ENCODE peak calls at places on chromosome 1, in seven cellular contexts. R, J, D, A, F, G and X are unnamed samples.

GRCh38 chr1:15139654-15140350 is 13.7 kb upstream of the TMEM51 start:
- DNase-seq in D (peak; percentile 76), F (no peak), G (no peak), R (peak; percentile 75), J (no peak), A (no peak), X (no peak)

GRCh38 chr1:24308365-24309015 is 10.7 kb upstream of the GRHL3 start:
- DNase-seq in F (no peak), J (no peak), A (no peak), R (no peak), G (no peak), D (no peak), X (no peak)

GRCh38 chr1:164561007-164561406 is 2.0 kb downstream of the PBX1 start:
- DNase-seq in A (no peak), G (no peak), D (no peak), J (no peak), R (no peak), F (no peak), X (no peak)

GRCh38 chr1:113834716-113835115 is 22.4 kb upstream of the RSBN1 start:
- DNase-seq in F (no peak), A (no peak), G (no peak), R (no peak), D (no peak), J (no peak), X (no peak)

GRCh38 chr1:228278432-228278941 is 70.6 kb downstream of the OBSCN start:
- DNase-seq in G (no peak), J (no peak), D (no peak), F (no peak), R (no peak), A (no peak), X (peak; percentile 66)

GRCh38 chr1:188043536-188044245 is 1214.9 kb downstream of the PLA2G4A start:
- DNase-seq in J (no peak), A (no peak), R (no peak), G (no peak), F (no peak), D (no peak), X (no peak)

GRCh38 chr1:154546264-154547043 is 12.0 kb downstream of the UBE2Q1 start:
- DNase-seq in G (no peak), A (peak; percentile 80), F (peak; percentile 51), R (peak; percentile 57), D (peak; percentile 73), J (no peak), X (peak; percentile 75)

GRCh38 chr1:64320470-64320869 is 117.0 kb downstream of the UBE2U start:
- DNase-seq in G (no peak), A (no peak), R (no peak), D (no peak), J (no peak), F (no peak), X (no peak)

GRCh38 chr1:192831706-192832355 is 23.0 kb downstream of the RGS2 start:
- DNase-seq in G (no peak), R (no peak), A (no peak), F (no peak), J (no peak), D (no peak), X (no peak)

GRCh38 chr1:233603366-233603927 is 10.5 kb upstream of the KCNK1 start:
- DNase-seq in F (no peak), J (no peak), A (no peak), G (no peak), D (no peak), R (no peak), X (no peak)

GRCh38 chr1:233598891-233599541 is 14.9 kb upstream of the KCNK1 start:
- DNase-seq in R (no peak), J (no peak), G (no peak), D (no peak), A (no peak), F (no peak), X (no peak)

GRCh38 chr1:233597489-233597901 is 16.4 kb upstream of the KCNK1 start:
- DNase-seq in R (no peak), F (no peak), G (no peak), A (no peak), J (no peak), D (no peak), X (no peak)

GRCh38 chr1:233600488-233600887 is 13.4 kb upstream of the KCNK1 start:
- DNase-seq in R (no peak), D (no peak), J (no peak), A (no peak), F (no peak), G (no peak), X (no peak)

DNA sequence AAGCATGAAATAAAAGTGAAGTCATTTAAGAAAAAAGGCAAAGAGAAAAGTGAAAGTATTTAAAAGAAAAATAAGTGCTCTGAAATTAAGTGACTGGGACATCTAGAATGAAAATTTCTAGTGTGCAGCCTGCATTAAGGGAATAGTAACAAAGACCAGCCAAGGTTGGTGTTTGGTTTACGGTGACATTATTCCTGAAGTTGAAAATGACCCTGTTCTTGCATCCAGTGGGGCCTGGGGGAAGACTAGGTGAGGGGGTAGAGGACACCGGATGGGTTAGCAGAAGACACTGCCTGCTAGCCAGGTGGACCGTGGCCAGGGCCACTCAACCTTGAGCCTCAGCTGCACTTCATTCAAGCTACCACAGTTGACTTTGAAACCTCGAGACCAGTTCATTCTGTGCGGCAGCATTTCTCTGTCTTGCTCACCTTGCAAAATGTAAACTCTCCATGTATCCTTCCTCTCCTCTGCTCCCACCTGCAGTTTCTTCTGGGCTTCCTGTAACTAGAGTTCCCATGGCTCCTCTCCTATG is 14.3 kb upstream of the KCNK1 start:
- DNase-seq in A (no peak), F (no peak), R (no peak), G (no peak), D (no peak), J (no peak), X (no peak)
- TF ChIP-seq POLR2A in A (no peak), F (no peak), R (no peak), G (no peak), D (no peak), J (no peak), X (no peak)

DNA sequence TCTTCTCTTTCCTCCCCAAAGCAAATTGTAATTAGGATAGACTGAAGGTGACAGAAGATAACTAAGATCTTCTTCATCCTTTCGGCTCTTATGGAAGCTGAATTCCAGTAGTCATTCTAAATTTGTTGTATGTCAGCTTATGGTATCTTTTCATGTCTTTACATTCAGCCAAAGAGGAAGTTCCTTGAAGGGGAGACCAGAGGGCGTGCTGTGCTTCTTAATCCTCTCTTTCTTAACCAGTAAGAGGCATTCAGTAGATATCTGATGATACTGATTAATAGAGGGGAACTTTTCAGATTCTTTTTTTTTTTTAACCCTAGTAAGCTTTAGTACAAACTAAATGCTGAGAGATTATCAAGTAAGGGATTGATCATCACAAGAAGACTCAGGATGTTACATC is 102.3 kb downstream of the OSBPL9 start:
- DNase-seq in D (no peak), A (no peak), G (no peak), R (no peak), J (no peak), F (no peak), X (no peak)
- TF ChIP-seq CTCF in D (no peak), A (no peak), G (no peak), R (no peak), J (no peak), F (no peak), X (no peak)

DNA sequence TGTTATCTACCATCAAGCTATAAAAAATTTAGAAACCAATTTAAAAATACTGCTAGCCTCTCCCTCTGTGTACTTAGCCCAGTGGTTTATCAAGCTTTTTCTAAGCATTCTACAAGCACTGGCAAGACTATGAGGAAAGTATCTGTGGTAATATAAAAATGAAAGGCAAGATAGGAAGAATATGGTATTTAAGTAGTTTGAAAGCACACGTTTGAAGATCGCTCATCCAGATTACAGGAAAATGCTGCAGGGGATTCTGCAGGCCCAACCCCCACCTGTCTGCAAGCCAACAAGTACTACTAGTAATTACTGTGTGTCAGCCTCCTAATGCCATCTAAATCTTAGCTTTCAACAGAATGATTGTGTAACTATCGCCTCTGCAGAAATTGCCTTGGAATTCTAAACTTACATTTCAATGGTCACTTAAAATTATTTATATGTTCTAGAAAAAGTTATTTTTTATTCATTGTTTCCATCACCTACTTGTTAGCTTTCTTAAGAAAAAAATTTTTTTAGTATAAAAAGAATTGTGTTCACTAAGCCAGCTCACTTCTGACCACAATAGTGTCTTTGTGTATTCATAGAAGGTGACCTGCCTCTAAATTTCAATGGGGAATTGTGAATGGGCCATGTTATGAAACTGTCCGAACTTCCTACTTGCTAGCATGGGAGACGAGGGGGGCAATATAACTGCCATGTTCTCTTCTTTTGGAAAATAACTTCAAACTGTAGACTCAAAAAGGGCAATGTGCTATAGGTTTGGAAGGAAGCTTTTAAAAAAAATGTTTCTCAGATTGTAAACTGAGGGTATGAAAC is 8.4 kb downstream of the ERRFI1 start:
- DNase-seq in G (no peak), A (no peak), R (no peak), D (no peak), F (no peak), J (no peak), X (no peak)
- TF ChIP-seq POLR2A in G (no peak), A (no peak), R (peak; percentile 20), D (no peak), F (no peak), J (no peak), X (no peak)

GRCh38 chr1:44103270-44104131 is 15.1 kb upstream of the KLF17 start:
- DNase-seq in R (peak; percentile 15), D (no peak), F (no peak), A (no peak), J (no peak), G (no peak), X (no peak)
- TF ChIP-seq CTCF in R (no peak), D (no peak), F (no peak), A (peak; percentile 80), J (no peak), G (no peak), X (no peak)

GRCh38 chr1:150567717-150568561 is 11.5 kb downstream of the MCL1 start:
- DNase-seq in J (no peak), F (peak; percentile 84), G (peak; percentile 97), D (peak; percentile 78), A (peak; percentile 61), R (peak; percentile 94), X (peak; percentile 97)
- TF ChIP-seq POLR2A in J (no peak), F (peak; percentile 27), G (peak; percentile 55), D (peak; percentile 3), A (peak; percentile 35), R (no peak), X (no peak)

GRCh38 chr1:31707711-31708110 is 3.9 kb upstream of the COL16A1 start:
- DNase-seq in R (no peak), J (no peak), A (no peak), G (no peak), F (no peak), D (no peak), X (no peak)
- TF ChIP-seq CTCF in R (no peak), J (no peak), A (no peak), G (no peak), F (no peak), D (no peak), X (no peak)

DNA sequence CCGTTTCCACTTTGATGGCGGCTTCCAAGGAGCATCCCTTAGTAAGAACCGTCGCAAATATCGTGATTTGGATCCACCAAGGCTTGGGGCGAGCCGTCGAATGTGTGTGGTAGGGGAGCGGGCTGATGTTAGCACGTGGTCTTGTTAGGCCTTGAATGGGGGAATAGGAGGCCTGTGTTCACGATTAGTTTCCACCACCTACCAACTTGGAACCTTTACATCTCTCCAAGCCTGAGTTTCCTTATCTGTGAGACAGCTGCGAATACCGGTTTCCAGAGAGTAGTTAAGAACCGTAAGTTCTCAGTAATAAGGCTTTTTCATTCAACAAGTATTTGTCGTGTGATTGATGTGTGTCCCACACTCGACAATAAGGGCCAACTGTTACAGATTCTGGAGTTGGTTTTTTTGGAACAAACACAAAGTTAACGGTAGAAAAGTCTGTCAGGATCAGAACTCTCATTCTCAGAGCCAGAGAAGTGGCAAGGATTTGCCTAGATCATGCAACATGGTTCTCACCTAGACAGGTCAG is 722 bp downstream of the NUDC start:
- DNase-seq in J (no peak), F (no peak), G (no peak), D (no peak), R (no peak), A (no peak), X (no peak)
- TF ChIP-seq POLR2A in J (no peak), F (no peak), G (no peak), D (no peak), R (no peak), A (no peak), X (no peak)